ENCODE peak calls at places on chromosomes 13 and 19, in eight cellular contexts. One of them, this sample, is unnamed.

GRCh38 chr19:34350161-34350561 is 14.8 kb upstream of the GPI start:
- DNase-seq in activated CD4-positive, alpha-beta T cell treated with anti-CD3 and anti-CD28 coated beads, Interleukin-2, amount 50 U/mL, for 24 hours: no peak
- DNase-seq in H7: no peak
- DNase-seq in astrocyte: no peak
- DNase-seq in T-helper 1 cell: peak; percentile 33
- DNase-seq in NCI-H1092: no peak
- DNase-seq in stimulated activated CD4-positive, alpha-beta T cell treated with anti-CD3 and anti-CD28 coated beads, Interleukin-4, amount 100 ng/mL, for 1 hour: peak; percentile 51
- DNase-seq in CD8-positive, alpha-beta T cell: peak; percentile 48
- DNase-seq in this sample: no peak

GRCh38 chr19:5364674-5365073 is 24.1 kb upstream of the PTPRS start:
- DNase-seq in activated CD4-positive, alpha-beta T cell treated with anti-CD3 and anti-CD28 coated beads, Interleukin-2, amount 50 U/mL, for 24 hours: no peak
- DNase-seq in H7: peak; percentile 93
- DNase-seq in astrocyte: no peak
- DNase-seq in T-helper 1 cell: no peak
- DNase-seq in NCI-H1092: no peak
- DNase-seq in stimulated activated CD4-positive, alpha-beta T cell treated with anti-CD3 and anti-CD28 coated beads, Interleukin-4, amount 100 ng/mL, for 1 hour: no peak
- DNase-seq in CD8-positive, alpha-beta T cell: no peak
- DNase-seq in this sample: no peak

GRCh38 chr19:2224754-2225349 is 11.3 kb downstream of the PLEKHJ1 start:
- DNase-seq in activated CD4-positive, alpha-beta T cell treated with anti-CD3 and anti-CD28 coated beads, Interleukin-2, amount 50 U/mL, for 24 hours: no peak
- DNase-seq in H7: no peak
- DNase-seq in astrocyte: no peak
- DNase-seq in T-helper 1 cell: no peak
- DNase-seq in NCI-H1092: no peak
- DNase-seq in stimulated activated CD4-positive, alpha-beta T cell treated with anti-CD3 and anti-CD28 coated beads, Interleukin-4, amount 100 ng/mL, for 1 hour: no peak
- DNase-seq in CD8-positive, alpha-beta T cell: no peak
- DNase-seq in this sample: no peak

GRCh38 chr19:7255119-7255518 is 39.1 kb downstream of the INSR start:
- DNase-seq in activated CD4-positive, alpha-beta T cell treated with anti-CD3 and anti-CD28 coated beads, Interleukin-2, amount 50 U/mL, for 24 hours: no peak
- DNase-seq in H7: no peak
- DNase-seq in astrocyte: no peak
- DNase-seq in T-helper 1 cell: no peak
- DNase-seq in NCI-H1092: no peak
- DNase-seq in stimulated activated CD4-positive, alpha-beta T cell treated with anti-CD3 and anti-CD28 coated beads, Interleukin-4, amount 100 ng/mL, for 1 hour: no peak
- DNase-seq in CD8-positive, alpha-beta T cell: no peak
- DNase-seq in this sample: no peak

GRCh38 chr19:1074512-1075283 is 7.7 kb downstream of the ARHGAP45 start:
- DNase-seq in activated CD4-positive, alpha-beta T cell treated with anti-CD3 and anti-CD28 coated beads, Interleukin-2, amount 50 U/mL, for 24 hours: peak; percentile 64
- DNase-seq in H7: no peak
- DNase-seq in astrocyte: no peak
- DNase-seq in T-helper 1 cell: peak; percentile 91
- DNase-seq in NCI-H1092: peak; percentile 78
- DNase-seq in stimulated activated CD4-positive, alpha-beta T cell treated with anti-CD3 and anti-CD28 coated beads, Interleukin-4, amount 100 ng/mL, for 1 hour: peak; percentile 87
- DNase-seq in CD8-positive, alpha-beta T cell: peak; percentile 90
- DNase-seq in this sample: peak; percentile 97

GRCh38 chr13:82833928-82834327 is 1048.3 kb downstream of the SLITRK1 start:
- DNase-seq in activated CD4-positive, alpha-beta T cell treated with anti-CD3 and anti-CD28 coated beads, Interleukin-2, amount 50 U/mL, for 24 hours: no peak
- DNase-seq in H7: no peak
- DNase-seq in astrocyte: no peak
- DNase-seq in T-helper 1 cell: no peak
- DNase-seq in NCI-H1092: no peak
- DNase-seq in stimulated activated CD4-positive, alpha-beta T cell treated with anti-CD3 and anti-CD28 coated beads, Interleukin-4, amount 100 ng/mL, for 1 hour: no peak
- DNase-seq in CD8-positive, alpha-beta T cell: no peak
- DNase-seq in this sample: no peak

GRCh38 chr13:33520480-33520839 is 234.9 kb upstream of the STARD13 start:
- DNase-seq in activated CD4-positive, alpha-beta T cell treated with anti-CD3 and anti-CD28 coated beads, Interleukin-2, amount 50 U/mL, for 24 hours: no peak
- DNase-seq in H7: no peak
- DNase-seq in astrocyte: no peak
- DNase-seq in T-helper 1 cell: no peak
- DNase-seq in NCI-H1092: no peak
- DNase-seq in stimulated activated CD4-positive, alpha-beta T cell treated with anti-CD3 and anti-CD28 coated beads, Interleukin-4, amount 100 ng/mL, for 1 hour: no peak
- DNase-seq in CD8-positive, alpha-beta T cell: no peak
- DNase-seq in this sample: no peak

GRCh38 chr19:763869-764268 is 13.0 kb downstream of the MISP start:
- DNase-seq in activated CD4-positive, alpha-beta T cell treated with anti-CD3 and anti-CD28 coated beads, Interleukin-2, amount 50 U/mL, for 24 hours: no peak
- DNase-seq in H7: no peak
- DNase-seq in astrocyte: no peak
- DNase-seq in T-helper 1 cell: no peak
- DNase-seq in NCI-H1092: no peak
- DNase-seq in stimulated activated CD4-positive, alpha-beta T cell treated with anti-CD3 and anti-CD28 coated beads, Interleukin-4, amount 100 ng/mL, for 1 hour: no peak
- DNase-seq in CD8-positive, alpha-beta T cell: no peak
- DNase-seq in this sample: no peak

GRCh38 chr13:31074750-31075149 is 87.0 kb downstream of the HSPH1 start:
- DNase-seq in activated CD4-positive, alpha-beta T cell treated with anti-CD3 and anti-CD28 coated beads, Interleukin-2, amount 50 U/mL, for 24 hours: no peak
- DNase-seq in H7: no peak
- DNase-seq in astrocyte: no peak
- DNase-seq in T-helper 1 cell: no peak
- DNase-seq in NCI-H1092: no peak
- DNase-seq in stimulated activated CD4-positive, alpha-beta T cell treated with anti-CD3 and anti-CD28 coated beads, Interleukin-4, amount 100 ng/mL, for 1 hour: no peak
- DNase-seq in CD8-positive, alpha-beta T cell: no peak
- DNase-seq in this sample: peak; percentile 43

GRCh38 chr19:2330632-2331284 is 2.3 kb downstream of the SPPL2B start:
- DNase-seq in activated CD4-positive, alpha-beta T cell treated with anti-CD3 and anti-CD28 coated beads, Interleukin-2, amount 50 U/mL, for 24 hours: no peak
- DNase-seq in H7: peak; percentile 80
- DNase-seq in astrocyte: no peak
- DNase-seq in T-helper 1 cell: no peak
- DNase-seq in NCI-H1092: no peak
- DNase-seq in stimulated activated CD4-positive, alpha-beta T cell treated with anti-CD3 and anti-CD28 coated beads, Interleukin-4, amount 100 ng/mL, for 1 hour: no peak
- DNase-seq in CD8-positive, alpha-beta T cell: no peak
- DNase-seq in this sample: no peak

GRCh38 chr19:39093761-39094160 is 9.6 kb downstream of the ACP7 start:
- DNase-seq in activated CD4-positive, alpha-beta T cell treated with anti-CD3 and anti-CD28 coated beads, Interleukin-2, amount 50 U/mL, for 24 hours: no peak
- DNase-seq in H7: no peak
- DNase-seq in astrocyte: peak; percentile 57
- DNase-seq in T-helper 1 cell: no peak
- DNase-seq in NCI-H1092: no peak
- DNase-seq in stimulated activated CD4-positive, alpha-beta T cell treated with anti-CD3 and anti-CD28 coated beads, Interleukin-4, amount 100 ng/mL, for 1 hour: no peak
- DNase-seq in CD8-positive, alpha-beta T cell: no peak
- DNase-seq in this sample: no peak

GRCh38 chr19:13100031-13100588 is 2.5 kb downstream of the LYL1 start:
- DNase-seq in activated CD4-positive, alpha-beta T cell treated with anti-CD3 and anti-CD28 coated beads, Interleukin-2, amount 50 U/mL, for 24 hours: no peak
- DNase-seq in H7: no peak
- DNase-seq in astrocyte: no peak
- DNase-seq in T-helper 1 cell: no peak
- DNase-seq in NCI-H1092: no peak
- DNase-seq in stimulated activated CD4-positive, alpha-beta T cell treated with anti-CD3 and anti-CD28 coated beads, Interleukin-4, amount 100 ng/mL, for 1 hour: peak; percentile 51
- DNase-seq in CD8-positive, alpha-beta T cell: peak; percentile 48
- DNase-seq in this sample: peak; percentile 54

GRCh38 chr19:4323692-4324091 is 14.9 kb downstream of the STAP2 start:
- DNase-seq in activated CD4-positive, alpha-beta T cell treated with anti-CD3 and anti-CD28 coated beads, Interleukin-2, amount 50 U/mL, for 24 hours: no peak
- DNase-seq in H7: no peak
- DNase-seq in astrocyte: no peak
- DNase-seq in T-helper 1 cell: no peak
- DNase-seq in NCI-H1092: no peak
- DNase-seq in stimulated activated CD4-positive, alpha-beta T cell treated with anti-CD3 and anti-CD28 coated beads, Interleukin-4, amount 100 ng/mL, for 1 hour: no peak
- DNase-seq in CD8-positive, alpha-beta T cell: no peak
- DNase-seq in this sample: no peak

GRCh38 chr13:36841411-36841810 is 22.4 kb downstream of the RFXAP start:
- DNase-seq in activated CD4-positive, alpha-beta T cell treated with anti-CD3 and anti-CD28 coated beads, Interleukin-2, amount 50 U/mL, for 24 hours: no peak
- DNase-seq in H7: no peak
- DNase-seq in astrocyte: no peak
- DNase-seq in T-helper 1 cell: no peak
- DNase-seq in NCI-H1092: no peak
- DNase-seq in stimulated activated CD4-positive, alpha-beta T cell treated with anti-CD3 and anti-CD28 coated beads, Interleukin-4, amount 100 ng/mL, for 1 hour: no peak
- DNase-seq in CD8-positive, alpha-beta T cell: no peak
- DNase-seq in this sample: peak; percentile 47

GRCh38 chr19:46983097-46983496 is 36.5 kb upstream of the NPAS1 start:
- DNase-seq in activated CD4-positive, alpha-beta T cell treated with anti-CD3 and anti-CD28 coated beads, Interleukin-2, amount 50 U/mL, for 24 hours: no peak
- DNase-seq in H7: no peak
- DNase-seq in astrocyte: no peak
- DNase-seq in T-helper 1 cell: no peak
- DNase-seq in NCI-H1092: no peak
- DNase-seq in stimulated activated CD4-positive, alpha-beta T cell treated with anti-CD3 and anti-CD28 coated beads, Interleukin-4, amount 100 ng/mL, for 1 hour: no peak
- DNase-seq in CD8-positive, alpha-beta T cell: no peak
- DNase-seq in this sample: no peak

GRCh38 chr13:88196106-88196505 is 524.9 kb downstream of the SLITRK5 start:
- DNase-seq in activated CD4-positive, alpha-beta T cell treated with anti-CD3 and anti-CD28 coated beads, Interleukin-2, amount 50 U/mL, for 24 hours: no peak
- DNase-seq in H7: no peak
- DNase-seq in astrocyte: no peak
- DNase-seq in T-helper 1 cell: no peak
- DNase-seq in NCI-H1092: no peak
- DNase-seq in stimulated activated CD4-positive, alpha-beta T cell treated with anti-CD3 and anti-CD28 coated beads, Interleukin-4, amount 100 ng/mL, for 1 hour: no peak
- DNase-seq in CD8-positive, alpha-beta T cell: no peak
- DNase-seq in this sample: peak; percentile 53

GRCh38 chr19:54426291-54426918 is 11.1 kb downstream of the TTYH1 start:
- DNase-seq in activated CD4-positive, alpha-beta T cell treated with anti-CD3 and anti-CD28 coated beads, Interleukin-2, amount 50 U/mL, for 24 hours: no peak
- DNase-seq in H7: peak; percentile 42
- DNase-seq in astrocyte: no peak
- DNase-seq in T-helper 1 cell: no peak
- DNase-seq in NCI-H1092: no peak
- DNase-seq in stimulated activated CD4-positive, alpha-beta T cell treated with anti-CD3 and anti-CD28 coated beads, Interleukin-4, amount 100 ng/mL, for 1 hour: no peak
- DNase-seq in CD8-positive, alpha-beta T cell: no peak
- DNase-seq in this sample: peak; percentile 39

GRCh38 chr13:91142572-91142971 is 204.9 kb upstream of the MIR17HG start:
- DNase-seq in activated CD4-positive, alpha-beta T cell treated with anti-CD3 and anti-CD28 coated beads, Interleukin-2, amount 50 U/mL, for 24 hours: no peak
- DNase-seq in H7: no peak
- DNase-seq in astrocyte: peak; percentile 89
- DNase-seq in T-helper 1 cell: no peak
- DNase-seq in NCI-H1092: peak; percentile 47
- DNase-seq in stimulated activated CD4-positive, alpha-beta T cell treated with anti-CD3 and anti-CD28 coated beads, Interleukin-4, amount 100 ng/mL, for 1 hour: no peak
- DNase-seq in CD8-positive, alpha-beta T cell: no peak
- DNase-seq in this sample: no peak

GRCh38 chr19:4976412-4977298 is 7.7 kb downstream of the KDM4B start:
- DNase-seq in activated CD4-positive, alpha-beta T cell treated with anti-CD3 and anti-CD28 coated beads, Interleukin-2, amount 50 U/mL, for 24 hours: no peak
- DNase-seq in H7: peak; percentile 91
- DNase-seq in astrocyte: peak; percentile 93
- DNase-seq in T-helper 1 cell: no peak
- DNase-seq in NCI-H1092: no peak
- DNase-seq in stimulated activated CD4-positive, alpha-beta T cell treated with anti-CD3 and anti-CD28 coated beads, Interleukin-4, amount 100 ng/mL, for 1 hour: no peak
- DNase-seq in CD8-positive, alpha-beta T cell: no peak
- DNase-seq in this sample: peak; percentile 78

GRCh38 chr13:41505209-41505835 is 48.0 kb downstream of the RGCC start:
- DNase-seq in activated CD4-positive, alpha-beta T cell treated with anti-CD3 and anti-CD28 coated beads, Interleukin-2, amount 50 U/mL, for 24 hours: no peak
- DNase-seq in H7: no peak
- DNase-seq in astrocyte: peak; percentile 98
- DNase-seq in T-helper 1 cell: no peak
- DNase-seq in NCI-H1092: no peak
- DNase-seq in stimulated activated CD4-positive, alpha-beta T cell treated with anti-CD3 and anti-CD28 coated beads, Interleukin-4, amount 100 ng/mL, for 1 hour: no peak
- DNase-seq in CD8-positive, alpha-beta T cell: no peak
- DNase-seq in this sample: no peak

GRCh38 chr19:3459322-3459881 is 20.9 kb downstream of the SMIM24 start:
- DNase-seq in activated CD4-positive, alpha-beta T cell treated with anti-CD3 and anti-CD28 coated beads, Interleukin-2, amount 50 U/mL, for 24 hours: no peak
- DNase-seq in H7: peak; percentile 86
- DNase-seq in astrocyte: peak; percentile 96
- DNase-seq in T-helper 1 cell: no peak
- DNase-seq in NCI-H1092: no peak
- DNase-seq in stimulated activated CD4-positive, alpha-beta T cell treated with anti-CD3 and anti-CD28 coated beads, Interleukin-4, amount 100 ng/mL, for 1 hour: no peak
- DNase-seq in CD8-positive, alpha-beta T cell: no peak
- DNase-seq in this sample: no peak

GRCh38 chr19:44745386-44745831 is 3.1 kb upstream of the BCL3 start:
- DNase-seq in activated CD4-positive, alpha-beta T cell treated with anti-CD3 and anti-CD28 coated beads, Interleukin-2, amount 50 U/mL, for 24 hours: no peak
- DNase-seq in H7: peak; percentile 79
- DNase-seq in astrocyte: peak; percentile 72
- DNase-seq in T-helper 1 cell: no peak
- DNase-seq in NCI-H1092: no peak
- DNase-seq in stimulated activated CD4-positive, alpha-beta T cell treated with anti-CD3 and anti-CD28 coated beads, Interleukin-4, amount 100 ng/mL, for 1 hour: no peak
- DNase-seq in CD8-positive, alpha-beta T cell: no peak
- DNase-seq in this sample: no peak

GRCh38 chr19:46728693-46729339 is 11.9 kb upstream of the PRKD2 start:
- DNase-seq in activated CD4-positive, alpha-beta T cell treated with anti-CD3 and anti-CD28 coated beads, Interleukin-2, amount 50 U/mL, for 24 hours: peak; percentile 70
- DNase-seq in H7: peak; percentile 98
- DNase-seq in astrocyte: no peak
- DNase-seq in T-helper 1 cell: peak; percentile 71
- DNase-seq in NCI-H1092: no peak
- DNase-seq in stimulated activated CD4-positive, alpha-beta T cell treated with anti-CD3 and anti-CD28 coated beads, Interleukin-4, amount 100 ng/mL, for 1 hour: peak; percentile 84
- DNase-seq in CD8-positive, alpha-beta T cell: peak; percentile 64
- DNase-seq in this sample: peak; percentile 91

GRCh38 chr19:32652893-32653625 is 21.9 kb downstream of the ANKRD27 start:
- DNase-seq in activated CD4-positive, alpha-beta T cell treated with anti-CD3 and anti-CD28 coated beads, Interleukin-2, amount 50 U/mL, for 24 hours: no peak
- DNase-seq in H7: no peak
- DNase-seq in astrocyte: peak; percentile 68
- DNase-seq in T-helper 1 cell: no peak
- DNase-seq in NCI-H1092: no peak
- DNase-seq in stimulated activated CD4-positive, alpha-beta T cell treated with anti-CD3 and anti-CD28 coated beads, Interleukin-4, amount 100 ng/mL, for 1 hour: no peak
- DNase-seq in CD8-positive, alpha-beta T cell: no peak
- DNase-seq in this sample: no peak

This sample was measured in Karpas-422.